ENCODE peak calls at places on chromosomes 3 and 15, in six cellular contexts. J is HFFc6; F is activated naive CD4-positive, alpha-beta T cell; Q is memory B cell; S is cardiac fibroblast; Y is psoas muscle. A is an unnamed sample.

GRCh38 chr15:31128919-31129768 is 27.6 kb upstream of the TRPM1 start:
- DNase-seq in J (peak; percentile 55), F (peak; percentile 33), Q (peak; percentile 86), S (peak; percentile 78), Y (peak; percentile 87), A (no peak)

GRCh38 chr3:32794487-32795308 is 23.1 kb upstream of the TRIM71 start:
- DNase-seq in J (peak; percentile 40), F (no peak), Q (no peak), S (no peak), Y (no peak), A (no peak)

GRCh38 chr15:68749365-68750141 is 71.1 kb downstream of the ANP32A start:
- DNase-seq in J (no peak), F (no peak), Q (no peak), S (peak; percentile 39), Y (no peak), A (no peak)

GRCh38 chr3:126917232-126917804 is 65.6 kb upstream of the PLXNA1 start:
- DNase-seq in J (no peak), F (no peak), Q (no peak), S (no peak), Y (no peak), A (no peak)

GRCh38 chr3:152272771-152273242 is 4.1 kb downstream of the MBNL1 start:
- DNase-seq in J (peak; percentile 82), F (no peak), Q (no peak), S (peak; percentile 74), Y (no peak), A (no peak)

GRCh38 chr3:127762077-127762786 is 60.1 kb downstream of the MGLL start:
- DNase-seq in J (no peak), F (no peak), Q (no peak), S (peak; percentile 40), Y (peak; percentile 67), A (no peak)

GRCh38 chr3:102163039-102163817 is 271.6 kb upstream of the ZPLD1 start:
- DNase-seq in J (peak; percentile 74), F (no peak), Q (no peak), S (peak; percentile 95), Y (peak; percentile 61), A (no peak)

GRCh38 chr3:174334111-174334510 is 525.0 kb upstream of the NAALADL2 start:
- DNase-seq in J (no peak), F (no peak), Q (no peak), S (no peak), Y (no peak), A (no peak)

GRCh38 chr3:119428538-119428937 is 34.9 kb downstream of the TMEM39A start:
- DNase-seq in J (no peak), F (no peak), Q (no peak), S (no peak), Y (no peak), A (no peak)

GRCh38 chr3:41000471-41000870 is 198.8 kb upstream of the CTNNB1 start:
- DNase-seq in J (no peak), F (no peak), Q (no peak), S (peak; percentile 61), Y (no peak), A (no peak)

GRCh38 chr3:113575191-113575590 is 42.8 kb downstream of the SIDT1 start:
- DNase-seq in J (no peak), F (no peak), Q (no peak), S (no peak), Y (no peak), A (no peak)

GRCh38 chr3:143476965-143477640 is 357.5 kb downstream of the CHST2 start:
- DNase-seq in J (no peak), F (no peak), Q (no peak), S (no peak), Y (no peak), A (no peak)

GRCh38 chr3:155528579-155528978 is 216.3 kb downstream of the PLCH1 start:
- DNase-seq in J (no peak), F (no peak), Q (no peak), S (no peak), Y (no peak), A (no peak)

GRCh38 chr3:172203522-172204258 is 164.3 kb downstream of the FNDC3B start:
- DNase-seq in J (no peak), F (no peak), Q (no peak), S (peak; percentile 38), Y (no peak), A (no peak)

GRCh38 chr15:56217341-56217740 is 26.3 kb downstream of the RFX7 start:
- DNase-seq in J (no peak), F (no peak), Q (no peak), S (no peak), Y (no peak), A (no peak)

GRCh38 chr3:10142707-10143560 is 1.4 kb downstream of the VHL start:
- DNase-seq in J (no peak), F (no peak), Q (no peak), S (no peak), Y (no peak), A (no peak)

GRCh38 chr3:100880845-100881244 is 112.4 kb downstream of the ABI3BP start:
- DNase-seq in J (no peak), F (no peak), Q (no peak), S (peak; percentile 39), Y (no peak), A (no peak)

GRCh38 chr3:188624828-188625227 is 470.9 kb downstream of the LPP start:
- DNase-seq in J (no peak), F (no peak), Q (no peak), S (no peak), Y (no peak), A (no peak)

GRCh38 chr3:11631822-11632221 is 11.9 kb downstream of the VGLL4 start:
- DNase-seq in J (no peak), F (no peak), Q (no peak), S (no peak), Y (no peak), A (no peak)

GRCh38 chr15:41258706-41259471 is 27.8 kb downstream of the CHP1 start:
- DNase-seq in J (no peak), F (no peak), Q (peak; percentile 16), S (peak; percentile 73), Y (no peak), A (no peak)

GRCh38 chr15:39582286-39582976 is 1.6 kb downstream of the THBS1 start:
- DNase-seq in J (peak; percentile 96), F (no peak), Q (no peak), S (peak; percentile 82), Y (no peak), A (no peak)

GRCh38 chr3:185549111-185549510 is 3.3 kb downstream of the LIPH start:
- DNase-seq in J (peak; percentile 98), F (no peak), Q (no peak), S (peak; percentile 99), Y (no peak), A (peak; percentile 1)

GRCh38 chr15:25684521-25685215 is 178.5 kb downstream of the ATP10A start:
- DNase-seq in J (peak; percentile 85), F (no peak), Q (no peak), S (peak; percentile 80), Y (peak; percentile 73), A (no peak)

GRCh38 chr3:171384101-171384891 is 75.9 kb downstream of the TNIK start:
- DNase-seq in J (peak; percentile 59), F (no peak), Q (no peak), S (no peak), Y (no peak), A (no peak)

GRCh38 chr3:196499061-196499460 is 4.5 kb downstream of the RNF168 start:
- DNase-seq in J (no peak), F (no peak), Q (no peak), S (peak; percentile 26), Y (no peak), A (no peak)

GRCh38 chr15:28051920-28052633 is 47.0 kb downstream of the OCA2 start:
- DNase-seq in J (no peak), F (no peak), Q (no peak), S (no peak), Y (no peak), A (no peak)

GRCh38 chr3:45654344-45654934 is 34.8 kb upstream of the SACM1L start:
- DNase-seq in J (no peak), F (no peak), Q (no peak), S (no peak), Y (no peak), A (no peak)

GRCh38 chr3:113035387-113035982 is 44.7 kb downstream of the GTPBP8 start:
- DNase-seq in J (peak; percentile 51), F (no peak), Q (peak; percentile 55), S (peak; percentile 73), Y (no peak), A (peak; percentile 40)

GRCh38 chr3:37072892-37073291 is 79.6 kb downstream of the MLH1 start:
- DNase-seq in J (peak; percentile 65), F (no peak), Q (no peak), S (peak; percentile 86), Y (no peak), A (no peak)

GRCh38 chr3:184564685-184565385 is 3.2 kb downstream of the EPHB3 start:
- DNase-seq in J (no peak), F (no peak), Q (no peak), S (no peak), Y (no peak), A (no peak)

GRCh38 chr3:107068980-107069379 is 308.3 kb upstream of the CCDC54 start:
- DNase-seq in J (peak; percentile 38), F (no peak), Q (no peak), S (peak; percentile 93), Y (no peak), A (no peak)

GRCh38 chr3:179100652-179101051 is 29.0 kb upstream of the ZMAT3 start:
- DNase-seq in J (peak; percentile 25), F (no peak), Q (no peak), S (no peak), Y (no peak), A (no peak)

GRCh38 chr15:74317820-74318375 is 49.5 kb downstream of the CYP11A1 start:
- DNase-seq in J (peak; percentile 80), F (no peak), Q (no peak), S (peak; percentile 97), Y (peak; percentile 93), A (no peak)

GRCh38 chr3:52529376-52530333 is 4.0 kb downstream of the NT5DC2 start:
- DNase-seq in J (no peak), F (no peak), Q (no peak), S (peak; percentile 88), Y (peak; percentile 59), A (no peak)

GRCh38 chr3:113079532-113079931 is 88.7 kb downstream of the GTPBP8 start:
- DNase-seq in J (no peak), F (no peak), Q (no peak), S (no peak), Y (no peak), A (no peak)

GRCh38 chr3:5058463-5058862 is 63.6 kb upstream of the ARL8B start:
- DNase-seq in J (peak; percentile 75), F (no peak), Q (no peak), S (peak; percentile 44), Y (no peak), A (no peak)

GRCh38 chr3:158492685-158493084 is 78.3 kb upstream of the MLF1 start:
- DNase-seq in J (no peak), F (no peak), Q (no peak), S (no peak), Y (no peak), A (no peak)

GRCh38 chr3:69419276-69419675 is 33.4 kb upstream of the FRMD4B start:
- DNase-seq in J (no peak), F (no peak), Q (no peak), S (no peak), Y (no peak), A (no peak)

GRCh38 chr3:122513386-122514122 is 1.2 kb downstream of the KPNA1 start:
- DNase-seq in J (no peak), F (no peak), Q (no peak), S (no peak), Y (no peak), A (no peak)